ENCODE peak calls at places on chromosomes 16 and 17, in six cellular contexts. X, E, Y, A, C and D are unnamed samples.

GRCh38 chr17:63832014-63832413 is 4.6 kb upstream of the FTSJ3 start:
- DNase-seq in E (no peak), X (no peak), Y (no peak), A (no peak), C (no peak), D (no peak)

GRCh38 chr17:29582254-29582765 is 7.1 kb downstream of the GIT1 start:
- DNase-seq in Y (no peak), C (no peak), X (no peak), E (no peak), A (no peak), D (no peak)

GRCh38 chr17:42403150-42403549 is 14.9 kb upstream of the STAT3 start:
- DNase-seq in E (peak; percentile 85), Y (no peak), X (no peak), A (peak; percentile 38), C (no peak), D (peak; percentile 76)

GRCh38 chr17:29154516-29155234 is 25.5 kb downstream of the MYO18A start:
- DNase-seq in Y (no peak), A (no peak), C (no peak), X (no peak), E (peak; percentile 44), D (no peak)

GRCh38 chr17:81665205-81666091 is 957 bp downstream of the OXLD1 start:
- DNase-seq in C (peak; percentile 16), E (peak; percentile 81), Y (peak; percentile 24), X (no peak), A (peak; percentile 39), D (peak; percentile 63)

GRCh38 chr17:17989618-17990017 is 17.0 kb downstream of the DRC3 start:
- DNase-seq in X (no peak), C (no peak), E (no peak), A (no peak), Y (no peak), D (no peak)

GRCh38 chr16:56610017-56610608 is 1.7 kb downstream of the MT2A start:
- DNase-seq in E (peak; percentile 95), A (peak; percentile 52), X (no peak), Y (peak; percentile 98), C (peak; percentile 60), D (no peak)

GRCh38 chr17:44004761-44005526 is 522 bp downstream of the NAGS start:
- DNase-seq in Y (no peak), X (no peak), C (no peak), A (peak; percentile 49), E (peak; percentile 41), D (no peak)

GRCh38 chr17:8785547-8786412 is 13.4 kb downstream of the MFSD6L start:
- DNase-seq in E (peak; percentile 77), C (peak; percentile 73), X (peak; percentile 88), Y (peak; percentile 67), A (peak; percentile 79), D (peak; percentile 72)

DNA sequence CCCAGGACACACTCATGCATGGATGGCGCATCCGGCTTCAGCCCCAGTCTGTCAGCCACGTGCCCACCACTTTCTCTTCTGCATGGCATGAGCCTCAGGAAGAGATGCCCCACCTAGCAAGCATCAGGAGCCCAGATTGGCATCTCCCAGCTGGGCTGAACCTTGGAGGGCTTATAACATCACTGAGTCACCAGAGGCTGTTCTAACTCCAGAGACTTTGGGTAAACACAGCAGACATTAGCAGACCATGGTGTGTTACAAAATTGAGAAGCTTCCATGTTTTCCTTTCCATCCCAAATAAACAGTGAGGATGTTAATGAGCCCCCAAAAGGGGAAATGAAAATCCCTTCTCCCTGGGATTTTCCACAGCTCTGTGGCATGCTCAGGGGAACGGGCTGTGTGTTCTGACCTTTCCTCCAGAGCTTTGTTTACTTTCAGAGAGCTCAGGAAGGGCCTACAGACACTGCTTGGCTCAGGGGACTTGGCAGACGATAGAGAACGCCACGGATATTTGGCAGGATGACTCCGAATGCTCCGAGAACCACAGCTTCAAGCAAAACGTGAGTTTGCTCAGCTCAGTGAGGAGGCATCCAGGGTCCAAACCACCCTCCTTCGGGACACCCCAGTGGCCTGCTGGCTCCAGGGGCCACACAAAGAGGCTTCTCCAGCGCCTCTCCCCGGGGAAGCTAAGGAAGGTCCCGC is 16.5 kb downstream of the GLP2R start:
- DNase-seq in A (peak; percentile 52), C (peak; percentile 51), E (no peak), X (no peak), Y (peak; percentile 80), D (no peak)
- TF ChIP-seq CTCF in A (no peak), C (no peak), E (no peak), X (no peak), Y (no peak), D (no peak)

GRCh38 chr16:87190288-87191240 is 126.6 kb downstream of the C16orf95 start:
- DNase-seq in X (no peak), E (no peak), A (no peak), Y (peak; percentile 48), C (no peak), D (no peak)
- TF ChIP-seq CTCF in X (peak; percentile 29), E (no peak), A (no peak), Y (peak; percentile 50), C (no peak), D (no peak)

GRCh38 chr16:24837969-24838368 is 7.8 kb upstream of the SLC5A11 start:
- DNase-seq in A (no peak), E (no peak), X (no peak), Y (no peak), C (no peak), D (no peak)

GRCh38 chr16:24838554-24839266 is 7.1 kb upstream of the SLC5A11 start:
- DNase-seq in E (no peak), C (peak; percentile 38), A (peak; percentile 26), X (no peak), Y (peak; percentile 63), D (no peak)

GRCh38 chr16:24833352-24833751 is 12.4 kb upstream of the SLC5A11 start:
- DNase-seq in A (no peak), Y (no peak), E (no peak), C (no peak), X (no peak), D (no peak)

GRCh38 chr16:24836836-24837235 is 8.9 kb upstream of the SLC5A11 start:
- DNase-seq in E (no peak), Y (no peak), X (no peak), A (no peak), C (no peak), D (no peak)

GRCh38 chr16:24834459-24835335 is 11.1 kb upstream of the SLC5A11 start:
- DNase-seq in Y (peak; percentile 53), A (peak; percentile 83), E (peak; percentile 19), X (no peak), C (no peak), D (peak; percentile 52)
- TF ChIP-seq CTCF in Y (peak; percentile 80), A (peak; percentile 62), E (no peak), X (peak; percentile 61), C (no peak), D (peak; percentile 62)

GRCh38 chr17:36460265-36460937 is 26.1 kb upstream of the ZNHIT3 start:
- DNase-seq in C (no peak), E (no peak), X (no peak), Y (no peak), A (no peak), D (no peak)
- TF ChIP-seq CTCF in C (no peak), E (no peak), X (no peak), Y (no peak), A (no peak), D (no peak)